ENCODE peak calls at places on chromosomes 2 and 18, in four cellular contexts. R is neural crest cell, B is RWPE1, Q is epithelial cell of esophagus. L is an unnamed sample.

GRCh38 chr2:137333386-137333972 is 568.1 kb downstream of the THSD7B start:
- DNase-seq in R (no peak), B (peak), Q (peak), L (no peak)

GRCh38 chr2:101185085-101185484 is 33.9 kb upstream of the TBC1D8 start:
- DNase-seq in R (no peak), B (peak), Q (peak), L (no peak)

GRCh38 chr18:56322403-56322802 is 316.0 kb downstream of the TXNL1 start:
- DNase-seq in R (peak), B (no peak), Q (no peak), L (no peak)

GRCh38 chr2:239502430-239503221 is 101.8 kb upstream of the HDAC4 start:
- DNase-seq in R (no peak), B (no peak), Q (no peak), L (no peak)

GRCh38 chr2:23524261-23524706 is 139.3 kb downstream of the KLHL29 start:
- DNase-seq in R (no peak), B (peak), Q (peak), L (no peak)

GRCh38 chr2:238235331-238235732 is 4.5 kb downstream of the HES6 start:
- DNase-seq in R (no peak), B (no peak), Q (peak), L (no peak)

GRCh38 chr2:69581774-69582581 is 61.6 kb downstream of the AAK1 start:
- DNase-seq in R (no peak), B (no peak), Q (peak), L (no peak)

GRCh38 chr18:56257215-56257614 is 381.2 kb downstream of the TXNL1 start:
- DNase-seq in R (no peak), B (no peak), Q (peak), L (no peak)

GRCh38 chr2:46187112-46187618 is 110.0 kb upstream of the EPAS1 start:
- DNase-seq in R (no peak), B (no peak), Q (no peak), L (no peak)

GRCh38 chr2:238856713-238857567 is 9.1 kb downstream of the TWIST2 start:
- DNase-seq in R (no peak), B (no peak), Q (no peak), L (no peak)

GRCh38 chr2:152418688-152419087 is 83.7 kb downstream of the FMNL2 start:
- DNase-seq in R (no peak), B (no peak), Q (no peak), L (no peak)

GRCh38 chr2:241412144-241412543 is 56.1 kb downstream of the FARP2 start:
- DNase-seq in R (no peak), B (no peak), Q (no peak), L (peak)

GRCh38 chr2:138689705-138690104 is 90.5 kb downstream of the NXPH2 start:
- DNase-seq in R (no peak), B (no peak), Q (peak), L (no peak)

GRCh38 chr2:120403676-120404075 is 57.7 kb downstream of the INHBB start:
- DNase-seq in R (no peak), B (peak), Q (no peak), L (no peak)

GRCh38 chr2:83916559-83916958 is 542.5 kb downstream of the SUCLG1 start:
- DNase-seq in R (no peak), B (no peak), Q (no peak), L (no peak)

GRCh38 chr2:48105848-48106247 is 199.6 kb upstream of the FBXO11 start:
- DNase-seq in R (no peak), B (no peak), Q (no peak), L (no peak)

GRCh38 chr2:183164111-183165015 is 40.1 kb downstream of the NUP35 start:
- DNase-seq in R (no peak), B (no peak), Q (no peak), L (no peak)

GRCh38 chr2:119208791-119209203 is 14.8 kb upstream of the STEAP3 start:
- DNase-seq in R (no peak), B (peak), Q (peak), L (no peak)

GRCh38 chr2:41913921-41914609 is 133.8 kb upstream of the PKDCC start:
- DNase-seq in R (no peak), B (no peak), Q (no peak), L (no peak)

GRCh38 chr2:231353469-231353868 is 42.0 kb upstream of the B3GNT7 start:
- DNase-seq in R (no peak), B (no peak), Q (no peak), L (no peak)

GRCh38 chr2:218880749-218881594 is at the start of gene WNT10A:
- DNase-seq in R (no peak), B (no peak), Q (no peak), L (no peak)

GRCh38 chr2:3664925-3665324 is 6.9 kb downstream of the ALLC start:
- DNase-seq in R (no peak), B (peak), Q (peak), L (no peak)

GRCh38 chr2:3661149-3661660 is 3.2 kb downstream of the ALLC start:
- DNase-seq in R (no peak), B (no peak), Q (no peak), L (no peak)

GRCh38 chr2:3659447-3660432 is 1.7 kb downstream of the ALLC start:
- DNase-seq in R (no peak), B (no peak), Q (no peak), L (no peak)

GRCh38 chr2:3664118-3664517 is 6.1 kb downstream of the ALLC start:
- DNase-seq in R (no peak), B (no peak), Q (no peak), L (no peak)

DNA sequence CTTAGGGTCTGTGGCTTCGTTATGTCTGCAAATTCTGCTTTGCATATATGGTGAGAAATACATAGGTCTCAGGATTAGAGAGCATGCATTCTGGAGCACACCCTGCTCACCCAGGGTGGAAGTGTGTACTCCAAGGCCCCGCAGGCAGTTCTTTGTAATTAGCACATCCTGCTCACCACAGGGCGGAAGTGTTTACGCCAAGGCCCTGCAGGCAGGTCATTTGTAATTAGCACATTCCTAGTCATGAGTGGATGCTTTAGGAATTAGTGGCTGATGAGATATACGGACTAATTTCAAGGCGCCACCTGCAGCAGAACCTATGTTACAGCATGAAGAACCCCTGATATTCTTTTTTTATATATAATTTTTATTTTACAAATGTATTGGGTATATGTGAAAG is 4.2 kb downstream of the ALLC start:
- DNase-seq in R (no peak), B (no peak), Q (no peak), L (no peak)
- TF ChIP-seq CTCF in R (no peak), B (no peak), Q (no peak), L (no peak)

GRCh38 chr2:170396799-170397459 is 219.0 kb downstream of the MYO3B start:
- DNase-seq in R (no peak), B (peak), Q (peak), L (no peak)
- TF ChIP-seq CTCF in R (peak), B (peak), Q (peak), L (no peak)

GRCh38 chr2:188068093-188068492 is 223.6 kb upstream of the GULP1 start:
- DNase-seq in R (no peak), B (no peak), Q (peak), L (no peak)

GRCh38 chr2:188065386-188065785 is 226.3 kb upstream of the GULP1 start:
- DNase-seq in R (no peak), B (no peak), Q (no peak), L (no peak)
- TF ChIP-seq CTCF in R (no peak), B (no peak), Q (no peak), L (no peak)

GRCh38 chr2:12421061-12421460 is 295.7 kb upstream of the TRIB2 start:
- DNase-seq in R (no peak), B (no peak), Q (no peak), L (no peak)

GRCh38 chr2:12419803-12420202 is 296.9 kb upstream of the TRIB2 start:
- DNase-seq in R (no peak), B (no peak), Q (no peak), L (no peak)

GRCh38 chr2:12417811-12418210 is 298.9 kb upstream of the TRIB2 start:
- DNase-seq in R (no peak), B (no peak), Q (no peak), L (no peak)

GRCh38 chr2:12412898-12413305 is 303.8 kb upstream of the TRIB2 start:
- DNase-seq in R (no peak), B (no peak), Q (no peak), L (no peak)

GRCh38 chr2:12416600-12416999 is 300.1 kb upstream of the TRIB2 start:
- DNase-seq in R (no peak), B (no peak), Q (peak), L (no peak)
- TF ChIP-seq CTCF in R (peak), B (no peak), Q (peak), L (no peak)

GRCh38 chr2:60439219-60439974 is 114.1 kb downstream of the BCL11A start:
- DNase-seq in R (no peak), B (no peak), Q (no peak), L (no peak)
- TF ChIP-seq CTCF in R (peak), B (no peak), Q (peak), L (peak)

L was measured in mesothelial cell of epicardium.